ENCODE peak calls at places on chromosomes 4 and X, in ten cellular contexts. I is astrocyte, W is suprapubic skin, J is tibial nerve, M is lung, Q is tibial artery, E is PC-3, X is fibroblast of lung, L is GM23338, Y is colonic mucosa. S is an unnamed sample.

GRCh38 chr4:87624698-87625097 is 16.4 kb downstream of the DSPP start:
- DNase-seq in I (no peak), W (no peak), J (no peak), M (no peak), Q (no peak), E (no peak), X (no peak), L (no peak), Y (no peak), S (no peak)

GRCh38 chr4:166827653-166828052 is 406.6 kb downstream of the SPOCK3 start:
- DNase-seq in I (no peak), W (no peak), J (no peak), M (no peak), Q (no peak), E (no peak), X (no peak), L (no peak), Y (no peak), S (no peak)

GRCh38 chr4:109078724-109079123 is 223.7 kb downstream of the COL25A1 start:
- DNase-seq in I (peak; percentile 95), W (no peak), J (peak; percentile 12), M (no peak), Q (no peak), E (no peak), X (peak; percentile 89), L (no peak), Y (no peak), S (peak; percentile 32)

GRCh38 chr4:124188601-124189000 is 523.9 kb downstream of the ANKRD50 start:
- DNase-seq in I (no peak), W (no peak), J (no peak), M (no peak), Q (no peak), E (no peak), X (no peak), L (no peak), Y (no peak), S (no peak)

GRCh38 chr4:102174800-102175199 is 170.5 kb downstream of the SLC39A8 start:
- DNase-seq in I (peak; percentile 81), W (no peak), J (no peak), M (no peak), Q (no peak), E (peak; percentile 32), X (no peak), L (no peak), Y (no peak), S (peak; percentile 4)

GRCh38 chrX:71144651-71145050 is at the start of gene NLGN3:
- DNase-seq in I (no peak), W (no peak), J (no peak), M (no peak), Q (no peak), E (no peak), X (peak; percentile 0), L (peak; percentile 59), Y (no peak), S (no peak)

GRCh38 chr4:76250962-76251361 is 559 bp upstream of the FAM47E start:
- DNase-seq in I (no peak), W (no peak), J (no peak), M (no peak), Q (no peak), E (no peak), X (peak; percentile 4), L (peak; percentile 37), Y (peak; percentile 37), S (no peak)

GRCh38 chr4:135050086-135050717 is 848.6 kb upstream of the PABPC4L start:
- DNase-seq in I (no peak), W (no peak), J (no peak), M (no peak), Q (no peak), E (no peak), X (peak; percentile 4), L (no peak), Y (no peak), S (no peak)

GRCh38 chrX:68829594-68830485 is 1.0 kb downstream of the EFNB1 start:
- DNase-seq in I (peak; percentile 23), W (no peak), J (no peak), M (peak; percentile 29), Q (no peak), E (no peak), X (no peak), L (peak; percentile 27), Y (peak; percentile 28), S (no peak)

GRCh38 chr4:89469512-89469911 is 161.9 kb upstream of the GPRIN3 start:
- DNase-seq in I (no peak), W (no peak), J (no peak), M (no peak), Q (no peak), E (no peak), X (peak; percentile 48), L (no peak), Y (no peak), S (no peak)

GRCh38 chrX:48520455-48520854 is 1.2 kb upstream of the EBP start:
- DNase-seq in I (no peak), W (no peak), J (no peak), M (no peak), Q (no peak), E (no peak), X (no peak), L (no peak), Y (no peak), S (no peak)

GRCh38 chr4:111813565-111814140 is 331.6 kb upstream of the FAM241A start:
- DNase-seq in I (no peak), W (no peak), J (no peak), M (no peak), Q (no peak), E (no peak), X (no peak), L (no peak), Y (no peak), S (no peak)

GRCh38 chr4:19971829-19972228 is 279.9 kb upstream of the SLIT2 start:
- DNase-seq in I (peak; percentile 68), W (no peak), J (no peak), M (no peak), Q (no peak), E (peak; percentile 70), X (no peak), L (peak; percentile 5), Y (no peak), S (no peak)

GRCh38 chr4:73086095-73086869 is 16.8 kb upstream of the COX18 start:
- DNase-seq in I (no peak), W (no peak), J (no peak), M (no peak), Q (no peak), E (no peak), X (peak; percentile 6), L (no peak), Y (no peak), S (no peak)
- H3K4me3 ChIP-seq in I (no peak overlapping the region), W (no peak overlapping the region), J (no peak overlapping the region), M (no peak overlapping the region), Q (no peak overlapping the region), E (no peak overlapping the region), X (peak overlapping the region; percentile 3), L (no peak overlapping the region), Y (no peak overlapping the region), S (no peak overlapping the region)

GRCh38 chr4:15400276-15400675 is 27.6 kb upstream of the C1QTNF7 start:
- DNase-seq in I (no peak), W (no peak), J (no peak), M (no peak), Q (no peak), E (no peak), X (no peak), L (no peak), Y (no peak), S (no peak)

GRCh38 chr4:15405069-15405468 is 22.8 kb upstream of the C1QTNF7 start:
- DNase-seq in I (no peak), W (no peak), J (no peak), M (no peak), Q (no peak), E (no peak), X (no peak), L (no peak), Y (no peak), S (no peak)

GRCh38 chr4:15400911-15401671 is 26.7 kb upstream of the C1QTNF7 start:
- DNase-seq in I (peak; percentile 71), W (peak; percentile 80), J (peak; percentile 80), M (peak; percentile 74), Q (peak; percentile 88), E (peak; percentile 41), X (peak; percentile 60), L (no peak), Y (peak; percentile 24), S (peak; percentile 32)

GRCh38 chr4:15402974-15403373 is 24.9 kb upstream of the C1QTNF7 start:
- DNase-seq in I (no peak), W (no peak), J (no peak), M (no peak), Q (no peak), E (no peak), X (no peak), L (peak; percentile 27), Y (no peak), S (no peak)

GRCh38 chr4:15402146-15402545 is 25.7 kb upstream of the C1QTNF7 start:
- DNase-seq in I (peak; percentile 36), W (no peak), J (no peak), M (no peak), Q (no peak), E (no peak), X (peak; percentile 81), L (no peak), Y (no peak), S (peak; percentile 55)
- H3K27ac ChIP-seq in I (peak overlapping the region; percentile 27), W (peak overlapping the region; percentile 26), J (no peak overlapping the region), M (no peak overlapping the region), Q (peak overlapping the region; percentile 71), E (no peak overlapping the region), X (peak overlapping the region; percentile 40), L (no peak overlapping the region), Y (no peak overlapping the region), S (peak overlapping the region; percentile 59)

GRCh38 chrX:7071390-7071789 is 76.1 kb upstream of the STS start:
- DNase-seq in I (no peak), W (no peak), J (no peak), M (no peak), Q (no peak), E (no peak), X (no peak), L (no peak), Y (no peak), S (no peak)

GRCh38 chrX:7067266-7067665 is 80.2 kb upstream of the STS start:
- DNase-seq in I (no peak), W (no peak), J (no peak), M (no peak), Q (no peak), E (no peak), X (no peak), L (no peak), Y (no peak), S (no peak)

GRCh38 chrX:7065473-7065872 is 82.0 kb upstream of the STS start:
- DNase-seq in I (no peak), W (no peak), J (no peak), M (no peak), Q (no peak), E (no peak), X (no peak), L (no peak), Y (no peak), S (no peak)

GRCh38 chrX:7069556-7069955 is 78.0 kb upstream of the STS start:
- DNase-seq in I (no peak), W (no peak), J (no peak), M (no peak), Q (no peak), E (no peak), X (no peak), L (peak; percentile 12), Y (no peak), S (no peak)

GRCh38 chrX:7068939-7069367 is 78.6 kb upstream of the STS start:
- DNase-seq in I (no peak), W (no peak), J (no peak), M (no peak), Q (no peak), E (no peak), X (no peak), L (peak; percentile 44), Y (no peak), S (no peak)
- TF ChIP-seq CTCF in I (no peak), W (no peak), J (no peak), M (no peak), Q (no peak), E (peak; percentile 31), X (no peak), L (peak; percentile 44), Y (no peak), S (peak; percentile 18)

GRCh38 chr4:99352602-99353580 is at the start of gene ADH1C:
- DNase-seq in I (no peak), W (no peak), J (no peak), M (no peak), Q (no peak), E (no peak), X (peak; percentile 76), L (no peak), Y (peak; percentile 71), S (no peak)
- H3K4me3 ChIP-seq in I (no peak within 1 kb of the TSS), W (no peak within 1 kb of the TSS), J (no peak within 1 kb of the TSS), M (no peak within 1 kb of the TSS), Q (no peak within 1 kb of the TSS), E (no peak within 1 kb of the TSS), X (peak within 1 kb of the TSS; percentile 15), L (no peak within 1 kb of the TSS), Y (peak within 1 kb of the TSS; percentile 20), S (no peak within 1 kb of the TSS)